ENCODE peak calls at places on chromosomes 7 and 10, in four cellular contexts. One of them, this sample, is unnamed.

GRCh38 chr7:104045183-104045582 is 55.7 kb upstream of the RELN start:
- DNase-seq in Peyer's patch: no peak
- DNase-seq in neuronal stem cell: no peak
- DNase-seq in left ventricle myocardium inferior: no peak
- DNase-seq in this sample: no peak

GRCh38 chr10:86972613-86973380 is 4.5 kb downstream of the ADIRF start:
- DNase-seq in Peyer's patch: no peak
- DNase-seq in neuronal stem cell: no peak
- DNase-seq in left ventricle myocardium inferior: no peak
- DNase-seq in this sample: no peak

GRCh38 chr10:61140765-61141392 is 196.9 kb upstream of the RHOBTB1 start:
- DNase-seq in Peyer's patch: no peak
- DNase-seq in neuronal stem cell: no peak
- DNase-seq in left ventricle myocardium inferior: no peak
- DNase-seq in this sample: no peak

GRCh38 chr7:87564290-87564963 is 36.3 kb downstream of the ABCB1 start:
- DNase-seq in Peyer's patch: peak; percentile 85
- DNase-seq in neuronal stem cell: peak; percentile 9
- DNase-seq in left ventricle myocardium inferior: no peak
- DNase-seq in this sample: peak; percentile 64

GRCh38 chr7:39700932-39701331 is 77.6 kb downstream of the RALA start:
- DNase-seq in Peyer's patch: peak; percentile 57
- DNase-seq in neuronal stem cell: no peak
- DNase-seq in left ventricle myocardium inferior: peak; percentile 19
- DNase-seq in this sample: no peak

GRCh38 chr7:51233375-51233774 is 83.2 kb downstream of the COBL start:
- DNase-seq in Peyer's patch: no peak
- DNase-seq in neuronal stem cell: peak; percentile 12
- DNase-seq in left ventricle myocardium inferior: no peak
- DNase-seq in this sample: no peak

GRCh38 chr7:31883761-31884164 is 186.4 kb downstream of the PDE1C start:
- DNase-seq in Peyer's patch: no peak
- DNase-seq in neuronal stem cell: no peak
- DNase-seq in left ventricle myocardium inferior: no peak
- DNase-seq in this sample: no peak

GRCh38 chr7:130486114-130486962 is 5.5 kb upstream of the MEST start:
- DNase-seq in Peyer's patch: peak; percentile 90
- DNase-seq in neuronal stem cell: peak; percentile 71
- DNase-seq in left ventricle myocardium inferior: peak; percentile 27
- DNase-seq in this sample: peak; percentile 86

GRCh38 chr10:72272689-72273409 is 875 bp upstream of the DDIT4 start:
- DNase-seq in Peyer's patch: peak; percentile 94
- DNase-seq in neuronal stem cell: peak; percentile 69
- DNase-seq in left ventricle myocardium inferior: peak; percentile 92
- DNase-seq in this sample: peak; percentile 91

GRCh38 chr10:53115660-53116059 is 343.1 kb upstream of the MBL2 start:
- DNase-seq in Peyer's patch: no peak
- DNase-seq in neuronal stem cell: no peak
- DNase-seq in left ventricle myocardium inferior: no peak
- DNase-seq in this sample: no peak

GRCh38 chr10:125868372-125868975 is 12.6 kb downstream of the DHX32 start:
- DNase-seq in Peyer's patch: peak; percentile 65
- DNase-seq in neuronal stem cell: no peak
- DNase-seq in left ventricle myocardium inferior: no peak
- DNase-seq in this sample: no peak

GRCh38 chr7:376306-376969 is 86.5 kb downstream of the FOXL3 start:
- DNase-seq in Peyer's patch: peak; percentile 37
- DNase-seq in neuronal stem cell: no peak
- DNase-seq in left ventricle myocardium inferior: peak; percentile 12
- DNase-seq in this sample: peak; percentile 51

GRCh38 chr7:105487559-105488218 is 34.4 kb downstream of the PUS7 start:
- DNase-seq in Peyer's patch: no peak
- DNase-seq in neuronal stem cell: peak; percentile 2
- DNase-seq in left ventricle myocardium inferior: no peak
- DNase-seq in this sample: no peak

GRCh38 chr10:80260295-80261243 is 28.9 kb downstream of the MAT1A start:
- DNase-seq in Peyer's patch: no peak
- DNase-seq in neuronal stem cell: peak; percentile 50
- DNase-seq in left ventricle myocardium inferior: no peak
- DNase-seq in this sample: peak; percentile 21

GRCh38 chr7:134366481-134366880 is 49.8 kb upstream of the SLC35B4 start:
- DNase-seq in Peyer's patch: no peak
- DNase-seq in neuronal stem cell: no peak
- DNase-seq in left ventricle myocardium inferior: no peak
- DNase-seq in this sample: peak; percentile 56
- H3K4me1 ChIP-seq in Peyer's patch: peaks cover 10% of the 10 kb centered on the region
- H3K4me1 ChIP-seq in neuronal stem cell: no peaks in the 10 kb centered on the region
- H3K4me1 ChIP-seq in left ventricle myocardium inferior: no peaks in the 10 kb centered on the region
- H3K4me1 ChIP-seq in this sample: no peaks in the 10 kb centered on the region

GRCh38 chr7:64184376-64184775 is 22.6 kb upstream of the ZNF735 start:
- DNase-seq in Peyer's patch: no peak
- DNase-seq in neuronal stem cell: no peak
- DNase-seq in left ventricle myocardium inferior: no peak
- DNase-seq in this sample: no peak
- H3K9me3 ChIP-seq in Peyer's patch: peaks cover 14% of the 10 kb centered on the region
- H3K9me3 ChIP-seq in neuronal stem cell: no peaks in the 10 kb centered on the region
- H3K9me3 ChIP-seq in left ventricle myocardium inferior: peaks cover 27% of the 10 kb centered on the region
- H3K9me3 ChIP-seq in this sample: no peaks in the 10 kb centered on the region

GRCh38 chr10:109962247-109962646 is 38.9 kb upstream of the XPNPEP1 start:
- DNase-seq in Peyer's patch: no peak
- DNase-seq in neuronal stem cell: no peak
- DNase-seq in left ventricle myocardium inferior: no peak
- DNase-seq in this sample: no peak
- H3K4me1 ChIP-seq in Peyer's patch: peaks cover 39% of the 10 kb centered on the region
- H3K4me1 ChIP-seq in neuronal stem cell: peaks cover 12% of the 10 kb centered on the region
- H3K4me1 ChIP-seq in left ventricle myocardium inferior: peaks cover 32% of the 10 kb centered on the region
- H3K4me1 ChIP-seq in this sample: no peaks in the 10 kb centered on the region

GRCh38 chr10:33350041-33350440 is 15.6 kb upstream of the NRP1 start:
- DNase-seq in Peyer's patch: no peak
- DNase-seq in neuronal stem cell: no peak
- DNase-seq in left ventricle myocardium inferior: no peak
- DNase-seq in this sample: no peak
- H3K9me3 ChIP-seq in Peyer's patch: no peaks in the 10 kb centered on the region
- H3K9me3 ChIP-seq in neuronal stem cell: peaks cover 2% of the 10 kb centered on the region
- H3K9me3 ChIP-seq in left ventricle myocardium inferior: peaks cover 9% of the 10 kb centered on the region
- H3K9me3 ChIP-seq in this sample: no peaks in the 10 kb centered on the region

DNA sequence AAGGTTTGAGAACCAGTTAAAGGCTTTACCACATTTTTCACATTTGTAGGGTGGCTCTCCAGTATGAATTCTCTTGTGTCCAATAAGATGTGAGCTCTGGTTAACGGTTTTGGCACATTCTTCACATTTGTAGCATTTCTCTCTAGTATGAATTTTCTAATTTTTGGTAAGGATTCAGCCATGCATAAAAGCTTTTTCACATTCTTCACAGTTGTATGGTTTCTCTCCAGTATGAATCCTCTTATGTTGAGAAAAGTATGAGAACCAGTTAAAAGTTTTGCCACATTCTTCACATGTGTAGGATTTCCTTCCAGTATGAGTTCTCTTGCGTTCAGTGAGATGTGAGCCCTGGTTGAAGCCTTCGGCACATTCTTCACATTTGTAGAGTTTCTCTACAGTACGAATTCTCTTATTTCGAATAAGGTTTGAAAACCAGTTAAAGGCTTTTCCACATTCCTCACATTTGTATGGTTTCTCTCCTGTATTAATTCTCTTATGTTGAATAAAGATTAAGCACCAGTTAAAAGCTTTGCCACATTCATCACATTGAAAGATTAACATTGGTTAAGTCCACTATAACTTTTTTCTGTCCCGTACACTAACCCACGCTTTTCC is 33.2 kb upstream of the ZNF479 start:
- DNase-seq in Peyer's patch: no peak
- DNase-seq in neuronal stem cell: no peak
- DNase-seq in left ventricle myocardium inferior: no peak
- DNase-seq in this sample: no peak
- H3K4me1 ChIP-seq in Peyer's patch: no peaks in the 10 kb centered on the region
- H3K4me1 ChIP-seq in neuronal stem cell: no peaks in the 10 kb centered on the region
- H3K4me1 ChIP-seq in left ventricle myocardium inferior: no peaks in the 10 kb centered on the region
- H3K4me1 ChIP-seq in this sample: no peaks in the 10 kb centered on the region

GRCh38 chr7:154857728-154858681 is 144.9 kb downstream of the PAXIP1 start:
- DNase-seq in Peyer's patch: peak; percentile 38
- DNase-seq in neuronal stem cell: no peak
- DNase-seq in left ventricle myocardium inferior: no peak
- DNase-seq in this sample: no peak
- H3K9me3 ChIP-seq in Peyer's patch: no peaks in the 10 kb centered on the region
- H3K9me3 ChIP-seq in neuronal stem cell: no peaks in the 10 kb centered on the region
- H3K9me3 ChIP-seq in left ventricle myocardium inferior: peaks cover 3% of the 10 kb centered on the region
- H3K9me3 ChIP-seq in this sample: no peaks in the 10 kb centered on the region

GRCh38 chr10:124737708-124738107 is 6.5 kb downstream of the FAM53B start:
- DNase-seq in Peyer's patch: no peak
- DNase-seq in neuronal stem cell: no peak
- DNase-seq in left ventricle myocardium inferior: no peak
- DNase-seq in this sample: no peak
- H3K4me1 ChIP-seq in Peyer's patch: peaks cover 96% of the 10 kb centered on the region
- H3K4me1 ChIP-seq in neuronal stem cell: peaks cover 27% of the 10 kb centered on the region
- H3K4me1 ChIP-seq in left ventricle myocardium inferior: peaks cover 100% of the 10 kb centered on the region
- H3K4me1 ChIP-seq in this sample: peaks cover 36% of the 10 kb centered on the region

DNA sequence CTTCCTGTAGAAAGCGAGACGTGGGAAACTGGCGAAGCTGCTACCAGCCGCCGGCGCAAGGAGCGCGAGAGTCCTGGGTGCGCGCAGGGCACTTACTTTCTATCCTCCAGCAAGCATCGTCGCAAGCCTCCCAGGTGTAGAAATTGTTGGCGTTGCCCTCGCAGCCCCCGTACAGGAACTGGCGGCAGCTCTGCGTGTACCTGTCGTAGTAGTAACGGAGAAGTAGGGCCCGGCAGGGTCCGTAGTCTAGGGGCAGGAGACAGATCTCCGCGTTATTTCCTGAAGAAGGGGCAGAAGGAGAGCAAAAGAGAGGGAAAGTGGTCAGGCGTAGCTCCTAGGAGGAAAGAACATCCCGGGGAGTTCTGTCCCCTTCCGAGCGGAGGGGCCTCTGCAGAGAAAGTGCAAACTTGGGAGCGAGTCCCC is 501 bp downstream of the TFPI2 start:
- DNase-seq in Peyer's patch: no peak
- DNase-seq in neuronal stem cell: peak; percentile 21
- DNase-seq in left ventricle myocardium inferior: no peak
- DNase-seq in this sample: peak; percentile 25
- H3K9me3 ChIP-seq in Peyer's patch: no peaks in the 10 kb centered on the region
- H3K9me3 ChIP-seq in neuronal stem cell: no peaks in the 10 kb centered on the region
- H3K9me3 ChIP-seq in left ventricle myocardium inferior: no peaks in the 10 kb centered on the region
- H3K9me3 ChIP-seq in this sample: no peaks in the 10 kb centered on the region